ENCODE peak calls at places on chromosome 20, in five cellular contexts. F is transverse colon, D is HepG2, K is psoas muscle, B is Panc1. N is an unnamed sample. For H3K9me3, the result is how much of the 10 kb centered on the place peaks cover.

GRCh38 chr20:45433316-45433715 is 17.4 kb downstream of the PIGT start:
- DNase-seq in F (peak), D (no peak), K (peak), B (no peak), N (no peak)

GRCh38 chr20:51570755-51571469 is 28.4 kb upstream of the NFATC2 start:
- DNase-seq in F (peak), D (no peak), K (peak), B (no peak), N (no peak)

GRCh38 chr20:1537731-1538058 is 19.8 kb downstream of the SIRPD start:
- DNase-seq in F (peak), D (no peak), K (peak), B (no peak), N (no peak)

GRCh38 chr20:10157539-10157938 is 61.1 kb upstream of the SNAP25 start:
- DNase-seq in F (no peak), D (no peak), K (no peak), B (no peak), N (no peak)

GRCh38 chr20:4929686-4930397 is 71.5 kb downstream of the SLC23A2 start:
- DNase-seq in F (no peak), D (no peak), K (no peak), B (no peak), N (no peak)

GRCh38 chr20:44031001-44031574 is 116.4 kb downstream of the TOX2 start:
- DNase-seq in F (no peak), D (no peak), K (no peak), B (no peak), N (no peak)

GRCh38 chr20:1229541-1229940 is 3.7 kb downstream of the RAD21L1 start:
- DNase-seq in F (no peak), D (no peak), K (no peak), B (no peak), N (no peak)

GRCh38 chr20:12687476-12687875 is 321.3 kb upstream of the SPTLC3 start:
- DNase-seq in F (no peak), D (no peak), K (no peak), B (no peak), N (no peak)

GRCh38 chr20:675453-676314 is at the start of gene SCRT2:
- DNase-seq in F (peak), D (peak), K (peak), B (no peak), N (peak)

GRCh38 chr20:22411568-22412450 is 172.6 kb downstream of the FOXA2 start:
- DNase-seq in F (no peak), D (peak), K (peak), B (no peak), N (peak)

GRCh38 chr20:58113706-58114105 is 114.7 kb downstream of the ANKRD60 start:
- DNase-seq in F (no peak), D (no peak), K (no peak), B (no peak), N (no peak)

GRCh38 chr20:58116505-58116904 is 111.9 kb downstream of the ANKRD60 start:
- DNase-seq in F (no peak), D (no peak), K (no peak), B (no peak), N (no peak)

GRCh38 chr20:58112017-58112781 is 116.3 kb downstream of the ANKRD60 start:
- DNase-seq in F (no peak), D (no peak), K (no peak), B (no peak), N (no peak)

GRCh38 chr20:58117944-58118343 is 110.5 kb downstream of the ANKRD60 start:
- DNase-seq in F (no peak), D (no peak), K (no peak), B (no peak), N (no peak)
- H3K9me3 ChIP-seq in F (under half), D (under half), K (under half), B (under half), N (under half)

GRCh38 chr20:24461848-24462247 is 7.6 kb upstream of the SYNDIG1 start:
- DNase-seq in F (no peak), D (no peak), K (no peak), B (no peak), N (no peak)

GRCh38 chr20:24462461-24463010 is 6.9 kb upstream of the SYNDIG1 start:
- DNase-seq in F (no peak), D (no peak), K (no peak), B (no peak), N (no peak)

GRCh38 chr20:24458441-24458840 is 11.0 kb upstream of the SYNDIG1 start:
- DNase-seq in F (no peak), D (no peak), K (no peak), B (no peak), N (no peak)

GRCh38 chr20:24465168-24465567 is 4.3 kb upstream of the SYNDIG1 start:
- DNase-seq in F (no peak), D (no peak), K (no peak), B (no peak), N (no peak)

GRCh38 chr20:24460712-24461111 is 8.7 kb upstream of the SYNDIG1 start:
- DNase-seq in F (no peak), D (no peak), K (no peak), B (no peak), N (no peak)
- H3K9me3 ChIP-seq in F (under half), D (under half), K (under half), B (under half), N (under half)

GRCh38 chr20:49285813-49286494 is 8.1 kb upstream of the ZNFX1 start:
- DNase-seq in F (no peak), D (no peak), K (no peak), B (no peak), N (no peak)

GRCh38 chr20:49284818-49285217 is 7.0 kb upstream of the ZNFX1 start:
- DNase-seq in F (no peak), D (no peak), K (no peak), B (no peak), N (no peak)

GRCh38 chr20:49283703-49284625 is 6.1 kb upstream of the ZNFX1 start:
- DNase-seq in F (no peak), D (peak), K (no peak), B (no peak), N (no peak)

GRCh38 chr20:49286689-49287551 is 9.1 kb upstream of the ZNFX1 start:
- DNase-seq in F (peak), D (peak), K (no peak), B (no peak), N (peak)

DNA sequence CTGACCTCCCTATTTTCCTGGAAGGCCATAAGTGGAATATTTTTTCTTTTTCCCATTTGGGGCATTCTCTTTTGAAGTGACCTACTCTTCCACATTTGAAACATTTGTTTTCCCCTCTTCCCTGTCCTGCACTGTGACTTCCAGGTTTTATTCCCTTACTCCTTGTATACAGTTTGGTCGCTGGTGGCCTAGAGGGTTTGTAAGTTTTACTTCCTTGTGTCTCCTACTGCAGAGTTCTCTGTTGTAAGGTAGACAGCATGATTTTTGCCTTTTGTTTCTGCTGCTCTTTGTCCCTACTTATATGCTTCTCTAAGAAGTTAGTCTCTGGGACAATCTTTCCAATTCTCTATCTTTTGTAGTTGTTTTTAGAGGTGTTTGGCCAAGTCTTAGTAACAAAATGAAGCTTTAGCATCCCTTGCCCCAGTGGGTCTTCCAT is 7.4 kb upstream of the ZNFX1 start:
- DNase-seq in F (no peak), D (no peak), K (no peak), B (no peak), N (no peak)
- H3K9me3 ChIP-seq in F (under half), D (under half), K (under half), B (under half), N (under half)

DNA sequence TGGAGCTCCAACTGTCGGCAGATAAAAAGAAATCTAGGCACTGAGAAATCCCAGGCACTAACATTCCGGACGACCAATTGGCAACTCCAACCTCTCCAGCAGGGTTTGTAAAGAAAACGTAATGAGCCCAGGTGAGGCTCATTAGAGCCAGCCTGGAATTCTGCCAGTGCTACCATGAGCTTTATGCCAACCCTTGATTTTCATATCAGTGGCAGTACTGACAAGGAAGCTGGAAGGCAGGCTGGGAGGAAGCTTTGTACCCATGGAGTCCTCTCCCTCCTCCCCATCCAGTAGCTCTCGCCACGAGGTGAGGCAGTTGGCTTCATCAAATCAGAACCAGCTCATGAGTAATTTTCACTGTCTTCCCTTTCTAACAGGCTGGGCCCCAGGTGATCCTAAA is 250.2 kb downstream of the ZNF217 start:
- DNase-seq in F (peak), D (no peak), K (no peak), B (no peak), N (peak)
- H3K9me3 ChIP-seq in F (under half), D (under half), K (under half), B (under half), N (under half)

GRCh38 chr20:55935448-55936221 is 69.7 kb downstream of the CBLN4 start:
- DNase-seq in F (no peak), D (no peak), K (no peak), B (no peak), N (no peak)
- H3K9me3 ChIP-seq in F (under half), D (half or more), K (under half), B (under half), N (under half)

GRCh38 chr20:29873946-29874345 is 1383.5 kb upstream of the DEFB115 start:
- DNase-seq in F (peak), D (no peak), K (peak), B (no peak), N (no peak)

GRCh38 chr20:29874476-29875202 is 1382.8 kb upstream of the DEFB115 start:
- DNase-seq in F (no peak), D (no peak), K (no peak), B (no peak), N (no peak)

GRCh38 chr20:29876911-29877285 is 1380.6 kb upstream of the DEFB115 start:
- DNase-seq in F (peak), D (no peak), K (no peak), B (no peak), N (no peak)

GRCh38 chr20:29878777-29879442 is 1378.6 kb upstream of the DEFB115 start:
- DNase-seq in F (peak), D (no peak), K (peak), B (no peak), N (no peak)

GRCh38 chr20:29878281-29878741 is 1379.2 kb upstream of the DEFB115 start:
- DNase-seq in F (peak), D (peak), K (peak), B (no peak), N (no peak)
- H3K9me3 ChIP-seq in F (under half), D (half or more), K (under half), B (under half), N (under half)

DNA sequence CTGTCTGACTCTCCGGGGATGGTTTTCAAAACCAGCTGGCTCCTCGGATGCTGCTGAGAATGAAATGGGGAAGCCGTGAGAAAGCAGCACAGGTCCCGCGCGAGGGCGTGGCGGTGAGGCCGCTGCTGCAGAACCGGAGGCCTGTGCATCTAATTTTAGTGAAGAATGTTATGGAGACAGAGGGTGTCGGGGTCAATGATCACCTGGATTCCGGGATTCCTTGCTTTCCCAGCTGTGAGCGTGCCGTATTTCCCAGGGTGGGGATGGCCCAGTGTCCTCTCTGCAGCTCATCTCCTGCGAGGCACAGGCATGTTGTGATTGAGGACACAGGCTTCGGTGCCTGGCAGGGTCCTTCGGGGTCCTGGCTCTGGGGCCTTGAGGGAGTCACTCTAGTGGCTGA is 348.0 kb downstream of the CDH4 start:
- DNase-seq in F (no peak), D (no peak), K (no peak), B (no peak), N (no peak)
- H3K9me3 ChIP-seq in F (under half), D (under half), K (under half), B (under half), N (under half)

GRCh38 chr20:62561948-62562347 is 80.4 kb upstream of the SLCO4A1 start:
- DNase-seq in F (no peak), D (no peak), K (no peak), B (no peak), N (no peak)

GRCh38 chr20:62561182-62561581 is 81.1 kb upstream of the SLCO4A1 start:
- DNase-seq in F (no peak), D (no peak), K (no peak), B (no peak), N (no peak)

GRCh38 chr20:62564456-62565245 is 77.7 kb upstream of the SLCO4A1 start:
- DNase-seq in F (no peak), D (no peak), K (no peak), B (no peak), N (no peak)

GRCh38 chr20:62563561-62563960 is 78.7 kb upstream of the SLCO4A1 start:
- DNase-seq in F (no peak), D (no peak), K (no peak), B (no peak), N (no peak)

GRCh38 chr20:62562831-62563230 is 79.5 kb upstream of the SLCO4A1 start:
- DNase-seq in F (no peak), D (no peak), K (peak), B (no peak), N (no peak)
- H3K9me3 ChIP-seq in F (under half), D (under half), K (under half), B (under half), N (under half)

N was measured in small intestine.